ENCODE peak calls at places on chromosomes 7 and 10, in six cellular contexts. One of them, this sample, is unnamed. For H3K4me1, the result is how much of the 10 kb centered on the place peaks cover.

GRCh38 chr10:22321831-22322662 is 1.1 kb downstream of the BMI1 start:
- DNase-seq in mesenchymal stem cell: peak
- DNase-seq in IMR-90: no peak
- DNase-seq in H9: peak
- DNase-seq in H1: peak
- DNase-seq in neuronal stem cell: peak
- DNase-seq in this sample: no peak

GRCh38 chr10:85934586-85934985 is 432.0 kb downstream of the GRID1 start:
- DNase-seq in IMR-90: no peak
- DNase-seq in H9: no peak
- DNase-seq in H1: no peak
- DNase-seq in mesenchymal stem cell: no peak
- DNase-seq in neuronal stem cell: no peak
- DNase-seq in this sample: no peak

GRCh38 chr10:132988988-132989387 is 46.6 kb upstream of the CFAP46 start:
- DNase-seq in mesenchymal stem cell: no peak
- DNase-seq in IMR-90: no peak
- DNase-seq in neuronal stem cell: no peak
- DNase-seq in H9: no peak
- DNase-seq in H1: no peak
- DNase-seq in this sample: no peak

GRCh38 chr10:104574470-104575213 is 66.4 kb upstream of the SORCS3 start:
- DNase-seq in mesenchymal stem cell: no peak
- DNase-seq in H9: no peak
- DNase-seq in H1: no peak
- DNase-seq in IMR-90: no peak
- DNase-seq in neuronal stem cell: no peak
- DNase-seq in this sample: no peak

GRCh38 chr7:985915-986741 is 3.1 kb downstream of the CYP2W1 start:
- DNase-seq in H9: no peak
- DNase-seq in mesenchymal stem cell: peak
- DNase-seq in H1: no peak
- DNase-seq in IMR-90: peak
- DNase-seq in neuronal stem cell: no peak
- DNase-seq in this sample: no peak

GRCh38 chr10:113326160-113327111 is 226.4 kb upstream of the HABP2 start:
- DNase-seq in IMR-90: peak
- DNase-seq in mesenchymal stem cell: peak
- DNase-seq in H9: peak
- DNase-seq in H1: no peak
- DNase-seq in neuronal stem cell: peak
- DNase-seq in this sample: peak

GRCh38 chr7:34596887-34597286 is 61.1 kb upstream of the NPSR1 start:
- DNase-seq in H9: no peak
- DNase-seq in H1: no peak
- DNase-seq in IMR-90: no peak
- DNase-seq in mesenchymal stem cell: no peak
- DNase-seq in neuronal stem cell: no peak
- DNase-seq in this sample: peak

GRCh38 chr7:115634633-115635032 is 395.9 kb downstream of the TFEC start:
- DNase-seq in neuronal stem cell: no peak
- DNase-seq in IMR-90: no peak
- DNase-seq in H1: no peak
- DNase-seq in H9: no peak
- DNase-seq in mesenchymal stem cell: peak
- DNase-seq in this sample: no peak

GRCh38 chr10:71648595-71649320 is 70.8 kb downstream of the C10orf105 start:
- DNase-seq in H1: no peak
- DNase-seq in neuronal stem cell: no peak
- DNase-seq in H9: no peak
- DNase-seq in mesenchymal stem cell: no peak
- DNase-seq in IMR-90: no peak
- DNase-seq in this sample: no peak

GRCh38 chr10:80507484-80507880 is 30.2 kb upstream of the SH2D4B start:
- DNase-seq in H1: no peak
- DNase-seq in H9: no peak
- DNase-seq in neuronal stem cell: no peak
- DNase-seq in mesenchymal stem cell: no peak
- DNase-seq in IMR-90: no peak
- DNase-seq in this sample: no peak

GRCh38 chr7:137395425-137395824 is 51.9 kb upstream of the PTN start:
- DNase-seq in H1: no peak
- DNase-seq in neuronal stem cell: no peak
- DNase-seq in H9: no peak
- DNase-seq in mesenchymal stem cell: no peak
- DNase-seq in IMR-90: no peak
- DNase-seq in this sample: no peak

GRCh38 chr10:67476201-67476600 is 219.8 kb downstream of the CTNNA3 start:
- DNase-seq in H9: peak
- DNase-seq in neuronal stem cell: no peak
- DNase-seq in mesenchymal stem cell: no peak
- DNase-seq in IMR-90: no peak
- DNase-seq in H1: peak
- DNase-seq in this sample: peak

GRCh38 chr10:104232613-104233102 is 494 bp upstream of the CFAP43 start:
- DNase-seq in IMR-90: no peak
- DNase-seq in mesenchymal stem cell: no peak
- DNase-seq in H1: no peak
- DNase-seq in H9: no peak
- DNase-seq in neuronal stem cell: no peak
- DNase-seq in this sample: no peak

GRCh38 chr10:69496352-69497234 is 45.3 kb downstream of the TSPAN15 start:
- DNase-seq in H1: no peak
- DNase-seq in mesenchymal stem cell: no peak
- DNase-seq in H9: no peak
- DNase-seq in IMR-90: no peak
- DNase-seq in neuronal stem cell: no peak
- DNase-seq in this sample: no peak

GRCh38 chr7:131581241-131582157 is 25.1 kb upstream of the PODXL start:
- DNase-seq in H1: peak
- DNase-seq in neuronal stem cell: no peak
- DNase-seq in mesenchymal stem cell: no peak
- DNase-seq in H9: peak
- DNase-seq in IMR-90: no peak
- DNase-seq in this sample: no peak

GRCh38 chr10:48439031-48439430 is 132.6 kb downstream of the MAPK8 start:
- DNase-seq in H9: no peak
- DNase-seq in IMR-90: peak
- DNase-seq in H1: no peak
- DNase-seq in mesenchymal stem cell: peak
- DNase-seq in neuronal stem cell: no peak
- DNase-seq in this sample: no peak

GRCh38 chr7:101399759-101400158 is 37.1 kb downstream of the COL26A1 start:
- DNase-seq in H1: no peak
- DNase-seq in H9: no peak
- DNase-seq in mesenchymal stem cell: no peak
- DNase-seq in IMR-90: peak
- DNase-seq in neuronal stem cell: no peak
- DNase-seq in this sample: no peak

GRCh38 chr7:113118074-113118959 is at the start of gene SMIM30:
- DNase-seq in IMR-90: peak
- DNase-seq in mesenchymal stem cell: peak
- DNase-seq in H1: peak
- DNase-seq in H9: peak
- DNase-seq in neuronal stem cell: peak
- DNase-seq in this sample: peak

GRCh38 chr10:124028700-124029487 is 64.5 kb downstream of the CHST15 start:
- DNase-seq in mesenchymal stem cell: no peak
- DNase-seq in H1: no peak
- DNase-seq in neuronal stem cell: no peak
- DNase-seq in IMR-90: no peak
- DNase-seq in H9: no peak
- DNase-seq in this sample: no peak

GRCh38 chr10:100487529-100487928 is 24.7 kb downstream of the WNT8B start:
- DNase-seq in neuronal stem cell: no peak
- DNase-seq in H1: no peak
- DNase-seq in H9: no peak
- DNase-seq in IMR-90: no peak
- DNase-seq in mesenchymal stem cell: no peak
- DNase-seq in this sample: no peak

GRCh38 chr10:100485336-100485735 is 22.5 kb downstream of the WNT8B start:
- DNase-seq in neuronal stem cell: no peak
- DNase-seq in IMR-90: no peak
- DNase-seq in mesenchymal stem cell: no peak
- DNase-seq in H1: peak
- DNase-seq in H9: peak
- DNase-seq in this sample: no peak

GRCh38 chr10:100490531-100490930 is 27.7 kb downstream of the WNT8B start:
- DNase-seq in H1: no peak
- DNase-seq in H9: no peak
- DNase-seq in neuronal stem cell: no peak
- DNase-seq in IMR-90: no peak
- DNase-seq in mesenchymal stem cell: no peak
- DNase-seq in this sample: no peak

GRCh38 chr10:100485841-100486495 is 23.2 kb downstream of the WNT8B start:
- DNase-seq in mesenchymal stem cell: no peak
- DNase-seq in neuronal stem cell: peak
- DNase-seq in H1: peak
- DNase-seq in IMR-90: no peak
- DNase-seq in H9: peak
- DNase-seq in this sample: peak

DNA sequence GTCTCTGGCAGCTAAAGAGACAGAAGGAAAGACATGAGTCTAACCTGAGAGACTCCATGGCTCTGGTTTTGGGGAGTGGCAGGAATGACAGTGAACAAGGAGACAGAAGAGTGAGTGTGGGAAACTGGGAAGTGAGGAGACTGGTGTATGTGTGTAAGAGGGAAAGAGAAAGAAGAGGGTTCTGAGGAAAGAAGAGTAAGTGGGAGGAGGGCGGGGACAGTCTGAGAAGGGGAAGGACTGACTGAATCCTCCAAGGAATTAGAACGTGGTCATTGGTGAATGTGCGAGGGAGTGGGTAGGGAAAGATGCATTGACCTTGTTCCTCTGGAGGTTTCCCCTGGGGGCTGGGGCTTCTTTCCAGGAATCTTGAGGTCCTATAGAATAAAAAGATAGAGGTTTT is 26.6 kb downstream of the WNT8B start:
- DNase-seq in H9: no peak
- DNase-seq in H1: no peak
- DNase-seq in IMR-90: no peak
- DNase-seq in mesenchymal stem cell: no peak
- DNase-seq in neuronal stem cell: no peak
- DNase-seq in this sample: no peak
- H2BK15ac ChIP-seq in H9: no peak
- H2BK15ac ChIP-seq in H1: no peak
- H2BK15ac ChIP-seq in IMR-90: no peak
- H2BK15ac ChIP-seq in mesenchymal stem cell: no peak
- H2BK15ac ChIP-seq in neuronal stem cell: no peak
- H2BK15ac ChIP-seq in this sample: no peak

GRCh38 chr10:5531558-5532230 is 6.9 kb downstream of the CALML3 start:
- DNase-seq in mesenchymal stem cell: no peak
- DNase-seq in IMR-90: no peak
- DNase-seq in H1: no peak
- DNase-seq in H9: no peak
- DNase-seq in neuronal stem cell: no peak
- DNase-seq in this sample: no peak

GRCh38 chr10:5532618-5533097 is 7.9 kb downstream of the CALML3 start:
- DNase-seq in neuronal stem cell: no peak
- DNase-seq in mesenchymal stem cell: no peak
- DNase-seq in IMR-90: no peak
- DNase-seq in H9: no peak
- DNase-seq in H1: no peak
- DNase-seq in this sample: no peak

GRCh38 chr10:5534051-5534821 is 9.5 kb downstream of the CALML3 start:
- DNase-seq in neuronal stem cell: no peak
- DNase-seq in H1: no peak
- DNase-seq in H9: no peak
- DNase-seq in mesenchymal stem cell: no peak
- DNase-seq in IMR-90: no peak
- DNase-seq in this sample: no peak

GRCh38 chr10:5532231-5532605 is 7.5 kb downstream of the CALML3 start:
- DNase-seq in mesenchymal stem cell: no peak
- DNase-seq in IMR-90: no peak
- DNase-seq in neuronal stem cell: no peak
- DNase-seq in H1: no peak
- DNase-seq in H9: no peak
- DNase-seq in this sample: no peak

GRCh38 chr10:5533098-5533731 is 8.5 kb downstream of the CALML3 start:
- DNase-seq in neuronal stem cell: no peak
- DNase-seq in IMR-90: no peak
- DNase-seq in H1: no peak
- DNase-seq in H9: no peak
- DNase-seq in mesenchymal stem cell: no peak
- DNase-seq in this sample: no peak
- H3K4me1 ChIP-seq in neuronal stem cell: under half
- H3K4me1 ChIP-seq in IMR-90: under half
- H3K4me1 ChIP-seq in H1: under half
- H3K4me1 ChIP-seq in H9: under half
- H3K4me1 ChIP-seq in mesenchymal stem cell: under half
- H3K4me1 ChIP-seq in this sample: under half

GRCh38 chr7:17680943-17681351 is 259.3 kb downstream of the SNX13 start:
- DNase-seq in H1: no peak
- DNase-seq in H9: no peak
- DNase-seq in neuronal stem cell: no peak
- DNase-seq in IMR-90: peak
- DNase-seq in mesenchymal stem cell: peak
- DNase-seq in this sample: no peak

GRCh38 chr7:17679427-17679826 is 260.9 kb downstream of the SNX13 start:
- DNase-seq in H9: no peak
- DNase-seq in mesenchymal stem cell: peak
- DNase-seq in neuronal stem cell: peak
- DNase-seq in IMR-90: no peak
- DNase-seq in H1: no peak
- DNase-seq in this sample: no peak

GRCh38 chr7:17681965-17682364 is 258.3 kb downstream of the SNX13 start:
- DNase-seq in neuronal stem cell: no peak
- DNase-seq in IMR-90: no peak
- DNase-seq in H9: no peak
- DNase-seq in mesenchymal stem cell: no peak
- DNase-seq in H1: no peak
- DNase-seq in this sample: no peak

GRCh38 chr7:17682586-17682985 is 257.7 kb downstream of the SNX13 start:
- DNase-seq in neuronal stem cell: no peak
- DNase-seq in H1: no peak
- DNase-seq in IMR-90: no peak
- DNase-seq in H9: no peak
- DNase-seq in mesenchymal stem cell: no peak
- DNase-seq in this sample: no peak

GRCh38 chr7:17680026-17680425 is 260.3 kb downstream of the SNX13 start:
- DNase-seq in H1: no peak
- DNase-seq in mesenchymal stem cell: peak
- DNase-seq in IMR-90: peak
- DNase-seq in neuronal stem cell: peak
- DNase-seq in H9: no peak
- DNase-seq in this sample: peak
- H3K27ac ChIP-seq in H1: no peak
- H3K27ac ChIP-seq in mesenchymal stem cell: peak
- H3K27ac ChIP-seq in IMR-90: peak
- H3K27ac ChIP-seq in neuronal stem cell: peak
- H3K27ac ChIP-seq in H9: no peak
- H3K27ac ChIP-seq in this sample: no peak

GRCh38 chr7:149207324-149208035 is 12.1 kb downstream of the ZNF282 start:
- DNase-seq in H1: no peak
- DNase-seq in H9: no peak
- DNase-seq in neuronal stem cell: no peak
- DNase-seq in IMR-90: no peak
- DNase-seq in mesenchymal stem cell: no peak
- DNase-seq in this sample: no peak
- H2BK15ac ChIP-seq in H1: no peak
- H2BK15ac ChIP-seq in H9: no peak
- H2BK15ac ChIP-seq in neuronal stem cell: no peak
- H2BK15ac ChIP-seq in IMR-90: no peak
- H2BK15ac ChIP-seq in mesenchymal stem cell: no peak
- H2BK15ac ChIP-seq in this sample: no peak